ENCODE peak calls at places on chromosomes 2 and 18, in six cellular contexts. T is K562, P is HCT116, G is H1, Q is SK-N-SH, M is GM12878. K is an unnamed sample.
A peak's percentile ranks its signal among the peaks of the same experiment; 100 is the strongest.

GRCh38 chr2:237677951-237678481 is 50.6 kb downstream of the LRRFIP1 start:
- DNase-seq in M (no peak), P (no peak), Q (no peak), G (no peak), T (peak; percentile 20), K (no peak)

GRCh38 chr18:48621240-48621639 is 82.4 kb downstream of the CTIF start:
- DNase-seq in Q (no peak), P (no peak), M (no peak), T (no peak), G (no peak), K (no peak)

GRCh38 chr2:9002637-9003365 is 683 bp downstream of the MBOAT2 start:
- DNase-seq in T (peak; percentile 59), M (no peak), P (no peak), Q (peak; percentile 82), G (no peak), K (peak; percentile 30)

GRCh38 chr2:67159929-67160328 is 237.2 kb upstream of the ETAA1 start:
- DNase-seq in G (no peak), T (no peak), M (no peak), P (no peak), Q (no peak), K (no peak)

GRCh38 chr2:145464901-145465300 is 945.0 kb upstream of the ZEB2 start:
- DNase-seq in Q (no peak), G (no peak), T (no peak), P (no peak), M (no peak), K (no peak)

GRCh38 chr2:157388827-157389226 is 55.1 kb downstream of the CYTIP start:
- DNase-seq in G (no peak), Q (no peak), T (no peak), P (no peak), M (no peak), K (no peak)

GRCh38 chr2:36589230-36589630 is 8.7 kb downstream of the FEZ2 start:
- DNase-seq in M (no peak), Q (no peak), T (no peak), P (no peak), G (no peak), K (no peak)

GRCh38 chr18:2589345-2590060 is 18.1 kb downstream of the NDC80 start:
- DNase-seq in M (no peak), T (no peak), Q (no peak), P (peak; percentile 54), G (no peak), K (no peak)

GRCh38 chr2:79982445-79982844 is 322.1 kb downstream of the LRRTM1 start:
- DNase-seq in P (no peak), T (peak; percentile 58), M (no peak), Q (no peak), G (peak; percentile 36), K (peak; percentile 20)

GRCh38 chr2:54038835-54039234 is 68.0 kb upstream of the PSME4 start:
- DNase-seq in G (no peak), Q (no peak), T (no peak), P (peak; percentile 19), M (no peak), K (no peak)

GRCh38 chr2:127007652-127008051 is 99.3 kb downstream of the BIN1 start:
- DNase-seq in Q (no peak), G (no peak), T (no peak), P (no peak), M (no peak), K (no peak)

GRCh38 chr2:215920244-215921100 is 92.9 kb downstream of the MREG start:
- DNase-seq in P (peak; percentile 65), Q (peak; percentile 67), T (peak; percentile 71), M (no peak), G (no peak), K (peak; percentile 80)

GRCh38 chr2:113010088-113010487 is 4.8 kb downstream of the IL36A start:
- DNase-seq in P (no peak), Q (no peak), G (no peak), M (no peak), T (no peak), K (no peak)

GRCh38 chr2:9641641-9642040 is 10.8 kb upstream of the YWHAQ start:
- DNase-seq in P (no peak), M (no peak), G (no peak), Q (no peak), T (no peak), K (no peak)

GRCh38 chr2:105809099-105809473 is 64.4 kb downstream of the NCK2 start:
- DNase-seq in G (no peak), P (no peak), Q (no peak), T (no peak), M (no peak), K (no peak)

GRCh38 chr2:209870067-209870466 is 98.4 kb downstream of the UNC80 start:
- DNase-seq in P (no peak), G (no peak), M (no peak), Q (no peak), T (no peak), K (no peak)

GRCh38 chr2:222656544-222657446 is 903 bp upstream of the FARSB start:
- DNase-seq in P (no peak), G (no peak), Q (peak; percentile 45), M (no peak), T (no peak), K (no peak)

GRCh38 chr2:66714651-66715050 is 279.7 kb downstream of the MEIS1 start:
- DNase-seq in T (no peak), G (no peak), P (no peak), Q (no peak), M (no peak), K (no peak)

GRCh38 chr2:227818569-227819397 is 5.1 kb downstream of the CCL20 start:
- DNase-seq in T (no peak), P (no peak), M (no peak), Q (no peak), G (no peak), K (no peak)

GRCh38 chr2:231966886-231967285 is 5.4 kb downstream of the DIS3L2 start:
- DNase-seq in G (no peak), Q (no peak), P (no peak), T (no peak), M (no peak), K (no peak)

DNA sequence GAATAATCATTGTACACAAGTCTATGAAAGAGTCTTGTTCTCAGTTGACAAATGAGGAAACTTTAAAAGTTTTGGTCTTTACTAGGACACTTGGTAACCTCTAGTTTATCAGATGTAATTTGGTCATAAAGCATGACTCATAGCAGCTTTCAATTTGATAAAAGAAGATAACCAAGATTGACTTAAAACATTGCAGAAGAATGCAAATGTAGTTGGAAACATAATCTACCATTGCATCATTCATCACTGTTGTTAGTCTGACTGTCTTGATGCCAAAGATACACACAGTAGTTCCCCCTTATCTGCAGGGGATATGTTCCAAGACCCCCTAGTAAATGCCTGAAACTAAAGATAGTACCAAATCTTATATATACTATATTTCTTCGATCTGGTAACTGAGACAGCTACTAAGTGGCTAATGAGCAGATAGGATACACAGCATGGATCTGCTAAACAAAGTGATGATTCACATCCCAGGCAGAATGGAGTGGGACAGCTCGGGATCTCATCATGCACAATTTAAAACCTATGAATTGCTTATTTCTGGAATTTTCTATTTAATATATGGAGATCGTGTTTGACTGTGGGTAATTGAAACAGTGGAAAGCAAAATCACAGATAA is 131.4 kb upstream of the CCDC68 start:
- DNase-seq in P (no peak), Q (no peak), M (no peak), T (no peak), G (no peak), K (no peak)
- TF ChIP-seq JUND in P (no peak), Q (peak; percentile 96), M (no peak), T (no peak), G (no peak), K (no peak)

GRCh38 chr18:7608798-7609197 is 41.7 kb downstream of the PTPRM start:
- DNase-seq in G (no peak), Q (no peak), T (no peak), P (no peak), M (no peak), K (no peak)

GRCh38 chr18:7609617-7610016 is 42.5 kb downstream of the PTPRM start:
- DNase-seq in P (no peak), T (no peak), G (no peak), Q (no peak), M (no peak), K (no peak)

GRCh38 chr18:7605705-7606104 is 38.6 kb downstream of the PTPRM start:
- DNase-seq in G (no peak), P (no peak), Q (no peak), M (no peak), T (no peak), K (no peak)

GRCh38 chr18:7607535-7608173 is 40.5 kb downstream of the PTPRM start:
- DNase-seq in P (no peak), Q (no peak), M (no peak), T (no peak), G (no peak), K (no peak)

DNA sequence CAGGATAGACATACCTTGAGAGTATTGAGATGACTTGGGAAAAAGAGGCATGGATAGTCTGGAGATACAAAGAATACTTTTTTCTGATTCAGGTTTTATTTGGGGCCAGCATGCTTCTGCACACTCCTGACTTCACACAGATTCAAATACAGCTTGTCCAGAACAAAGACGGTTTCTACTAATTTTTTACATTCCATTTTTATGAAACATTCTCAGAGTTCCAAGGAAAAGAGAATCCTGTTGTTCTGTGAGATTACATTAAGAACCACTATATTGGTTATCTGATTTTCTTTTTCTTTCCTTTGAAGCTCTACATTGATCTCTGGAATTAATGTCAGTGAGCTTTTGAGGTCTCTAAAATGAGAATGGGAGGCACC is 41.0 kb downstream of the PTPRM start:
- DNase-seq in Q (no peak), G (no peak), P (no peak), M (no peak), T (no peak), K (no peak)
- TF ChIP-seq JUND in Q (no peak), G (no peak), P (no peak), M (no peak), T (no peak), K (no peak)

GRCh38 chr18:9340472-9340871 is 5.9 kb downstream of the TWSG1 start:
- DNase-seq in T (no peak), G (no peak), P (no peak), Q (no peak), M (no peak), K (no peak)

GRCh38 chr18:9335255-9336045 is 877 bp downstream of the TWSG1 start:
- DNase-seq in Q (no peak), M (no peak), T (peak; percentile 25), G (no peak), P (no peak), K (no peak)

GRCh38 chr18:9334351-9335254 is at the start of gene TWSG1:
- DNase-seq in P (peak; percentile 82), T (peak; percentile 97), G (peak; percentile 84), Q (peak; percentile 99), M (peak; percentile 62), K (peak; percentile 93)

GRCh38 chr18:9336827-9337226 is 2.3 kb downstream of the TWSG1 start:
- DNase-seq in T (no peak), P (no peak), Q (no peak), M (no peak), G (no peak), K (no peak)

DNA sequence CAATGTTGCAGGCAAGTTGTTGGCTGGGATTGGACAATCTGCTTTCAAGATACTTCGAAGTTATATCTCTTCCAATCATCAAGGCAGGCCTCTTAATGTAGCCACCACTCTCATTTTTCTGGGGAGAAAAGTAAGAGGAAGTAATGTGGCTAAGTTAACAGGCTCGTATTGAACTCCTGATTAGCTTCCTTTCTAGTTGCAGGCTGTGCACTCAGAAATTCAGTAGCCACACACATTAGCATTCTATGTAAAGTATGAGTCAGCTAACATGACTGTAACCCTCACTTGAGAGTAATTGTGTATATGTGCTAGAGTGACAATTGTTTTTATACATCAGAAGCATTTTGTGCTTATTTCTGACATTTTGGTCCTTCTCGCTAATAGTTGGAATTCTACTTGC is 3.3 kb downstream of the TWSG1 start:
- DNase-seq in G (no peak), Q (no peak), P (no peak), T (peak; percentile 55), M (peak; percentile 59), K (no peak)
- TF ChIP-seq JUND in G (no peak), Q (no peak), P (no peak), T (peak; percentile 66), M (no peak), K (no peak)

GRCh38 chr2:101850450-101850849 is 141.3 kb upstream of the IL1R2 start:
- DNase-seq in M (no peak), G (no peak), T (no peak), P (no peak), Q (no peak), K (no peak)
- TF ChIP-seq JUND in M (no peak), G (no peak), T (no peak), P (no peak), Q (no peak), K (no peak)